ENCODE peak calls at places on chromosomes 16 and 17, in four cellular contexts. S is ascending aorta, Z is DND-41, R is right cardiac atrium. G is an unnamed sample.
A peak's percentile ranks its signal among the peaks of the same experiment; 100 is the strongest.

GRCh38 chr17:29042679-29043538 is at the start of gene PIPOX:
- DNase-seq in S (no peak), Z (peak; percentile 50), R (no peak), G (peak; percentile 94)

GRCh38 chr16:3112058-3112880 is at the start of gene ZNF205:
- DNase-seq in R (peak; percentile 78), Z (no peak), S (peak; percentile 84), G (peak; percentile 89)

GRCh38 chr16:35626051-35626450 is 2166.6 kb downstream of the TP53TG3F start:
- DNase-seq in Z (no peak), S (no peak), R (no peak), G (no peak)

GRCh38 chr16:88854306-88855111 is 2.2 kb downstream of the GALNS start:
- DNase-seq in S (no peak), Z (peak; percentile 29), R (no peak), G (no peak)

GRCh38 chr16:10493276-10493675 is 87.1 kb downstream of the EMP2 start:
- DNase-seq in Z (no peak), S (no peak), R (no peak), G (no peak)

GRCh38 chr17:76707985-76708807 is 2.6 kb downstream of the MXRA7 start:
- DNase-seq in Z (no peak), R (peak; percentile 54), S (no peak), G (no peak)

GRCh38 chr17:31580331-31581021 is 189.0 kb downstream of the RAB11FIP4 start:
- DNase-seq in S (peak; percentile 90), R (peak; percentile 52), Z (no peak), G (no peak)

GRCh38 chr16:1057252-1057932 is 15.2 kb upstream of the SSTR5 start:
- DNase-seq in Z (no peak), S (no peak), R (no peak), G (peak; percentile 57)

GRCh38 chr17:82281502-82282238 is 8.2 kb upstream of the CSNK1D start:
- DNase-seq in S (no peak), R (no peak), Z (no peak), G (no peak)

GRCh38 chr17:54749157-54749556 is 151.5 kb upstream of the TOM1L1 start:
- DNase-seq in S (no peak), Z (no peak), R (no peak), G (peak; percentile 19)

GRCh38 chr16:10965440-10966039 is 21.2 kb downstream of the CLEC16A start:
- DNase-seq in R (no peak), Z (peak; percentile 30), S (no peak), G (no peak)

GRCh38 chr17:608911-609882 is 105.4 kb downstream of the VPS53 start:
- DNase-seq in Z (no peak), R (no peak), S (no peak), G (no peak)

GRCh38 chr17:41511130-41511529 is 5.7 kb upstream of the KRT13 start:
- DNase-seq in R (no peak), Z (no peak), S (no peak), G (no peak)

GRCh38 chr17:61399131-61400057 is at the start of gene TBX2:
- DNase-seq in Z (no peak), R (peak; percentile 87), S (peak; percentile 93), G (no peak)

GRCh38 chr17:61400786-61401279 is 1.2 kb downstream of the TBX2 start:
- DNase-seq in S (no peak), Z (no peak), R (no peak), G (no peak)

GRCh38 chr17:61398721-61399130 is 917 bp upstream of the TBX2 start:
- DNase-seq in Z (no peak), R (no peak), S (no peak), G (no peak)

GRCh38 chr17:61401280-61402072 is 1.8 kb downstream of the TBX2 start:
- DNase-seq in S (no peak), R (no peak), Z (no peak), G (no peak)

DNA sequence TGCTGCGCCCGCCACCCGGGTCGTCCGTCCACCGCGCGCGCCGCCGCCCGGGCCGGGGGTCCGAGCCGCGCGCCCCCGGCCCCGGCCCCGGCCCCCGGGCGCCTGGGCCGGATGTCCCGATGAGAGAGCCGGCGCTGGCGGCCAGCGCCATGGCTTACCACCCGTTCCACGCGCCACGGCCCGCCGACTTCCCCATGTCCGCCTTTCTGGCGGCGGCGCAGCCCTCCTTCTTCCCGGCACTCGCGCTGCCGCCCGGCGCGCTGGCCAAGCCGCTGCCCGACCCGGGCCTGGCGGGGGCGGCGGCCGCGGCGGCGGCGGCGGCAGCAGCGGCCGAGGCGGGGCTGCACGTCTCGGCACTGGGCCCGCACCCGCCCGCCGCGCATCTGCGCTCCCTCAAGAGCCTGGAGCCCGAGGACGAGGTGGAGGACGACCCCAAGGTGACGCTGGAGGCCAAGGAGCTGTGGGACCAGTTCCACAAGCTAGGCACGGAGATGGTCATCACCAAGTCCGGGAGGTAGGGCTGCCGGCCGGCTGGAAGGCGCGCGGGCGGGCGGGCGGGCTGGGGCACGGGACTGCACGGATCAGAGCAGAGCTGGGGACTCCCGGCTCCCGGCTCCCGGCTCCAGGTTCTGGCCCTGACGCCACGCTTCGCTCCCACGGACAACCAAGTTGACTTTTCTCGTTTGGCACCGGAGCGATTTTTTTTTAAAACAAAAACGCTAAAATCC is 579 bp downstream of the TBX2 start:
- DNase-seq in S (peak; percentile 70), Z (no peak), R (no peak), G (no peak)
- H3K4me1 ChIP-seq in S (peaks cover 22% of the 10 kb centered on the region), Z (no peaks in the 10 kb centered on the region), R (no peaks in the 10 kb centered on the region), G (peaks cover 31% of the 10 kb centered on the region)

GRCh38 chr17:2396568-2397246 is 4.2 kb downstream of the MNT start:
- DNase-seq in R (peak; percentile 97), Z (peak; percentile 74), S (peak; percentile 98), G (peak; percentile 95)
- H3K4me1 ChIP-seq in R (peaks cover 21% of the 10 kb centered on the region), Z (peaks cover 44% of the 10 kb centered on the region), S (peaks cover 50% of the 10 kb centered on the region), G (peaks cover 62% of the 10 kb centered on the region)

DNA sequence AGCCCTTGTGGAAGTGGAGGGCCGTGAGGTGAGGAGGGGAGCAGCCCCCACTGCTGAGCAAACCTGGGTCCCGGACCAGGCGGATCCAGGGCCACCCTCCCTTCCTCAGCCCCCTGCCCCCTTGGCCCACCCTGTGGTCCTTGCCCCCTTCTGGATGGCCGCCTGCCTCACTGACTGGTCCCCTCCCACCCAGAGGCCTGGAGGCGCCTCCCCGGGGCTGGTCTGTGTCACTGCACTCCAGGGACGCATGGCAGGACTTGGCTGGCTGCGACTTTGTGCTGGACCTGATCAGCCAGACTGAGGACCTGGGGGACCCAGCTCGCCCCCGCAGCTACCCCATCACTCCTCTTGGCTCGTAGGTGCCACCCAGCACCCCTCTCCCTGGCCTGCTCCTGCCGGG is 19.2 kb upstream of the SMIM5 start:
- DNase-seq in R (peak; percentile 10), S (no peak), Z (no peak), G (no peak)
- H3K4me1 ChIP-seq in R (no peaks in the 10 kb centered on the region), S (no peaks in the 10 kb centered on the region), Z (no peaks in the 10 kb centered on the region), G (no peaks in the 10 kb centered on the region)

GRCh38 chr17:61116577-61116976 is 283.1 kb upstream of the TBX2 start:
- DNase-seq in R (no peak), Z (no peak), S (no peak), G (no peak)
- H3K4me1 ChIP-seq in R (no peaks in the 10 kb centered on the region), Z (no peaks in the 10 kb centered on the region), S (no peaks in the 10 kb centered on the region), G (no peaks in the 10 kb centered on the region)

GRCh38 chr16:81476732-81477131 is 32.1 kb downstream of the CMIP start:
- DNase-seq in S (no peak), R (no peak), Z (no peak), G (no peak)
- H3K4me1 ChIP-seq in S (peaks cover 7% of the 10 kb centered on the region), R (peaks cover 20% of the 10 kb centered on the region), Z (no peaks in the 10 kb centered on the region), G (no peaks in the 10 kb centered on the region)